ENCODE peak calls at places on chromosomes 1 and 21, in five cellular contexts. X is MM.1S, G is heart left ventricle, L is lower lobe of right lung, K is fibroblast of lung. B is an unnamed sample.

GRCh38 chr1:236686815-236687160 is 489 bp downstream of the ACTN2 start:
- DNase-seq in L (no peak), K (no peak), X (no peak), G (no peak), B (no peak)

GRCh38 chr1:166080965-166081870 is 85.6 kb downstream of the FAM78B start:
- DNase-seq in L (no peak), K (no peak), X (no peak), G (no peak), B (no peak)

GRCh38 chr1:20640183-20640597 is 6.9 kb downstream of the PINK1 start:
- DNase-seq in L (no peak), G (peak; percentile 36), X (peak; percentile 60), K (peak; percentile 69), B (peak; percentile 63)

GRCh38 chr1:236389253-236389652 is 4.8 kb upstream of the EDARADD start:
- DNase-seq in X (no peak), G (no peak), L (no peak), K (no peak), B (no peak)

GRCh38 chr1:18109756-18110597 is 2.4 kb downstream of the IGSF21 start:
- DNase-seq in G (peak; percentile 43), X (no peak), L (no peak), K (no peak), B (no peak)

GRCh38 chr21:39137248-39138186 is 45.7 kb downstream of the PSMG1 start:
- DNase-seq in G (no peak), L (no peak), X (no peak), K (peak; percentile 24), B (peak; percentile 63)

GRCh38 chr1:156471496-156472490 is 28.8 kb downstream of the MEF2D start:
- DNase-seq in L (peak; percentile 85), X (no peak), G (peak; percentile 79), K (no peak), B (no peak)

GRCh38 chr1:14835725-14836124 is 237.2 kb downstream of the KAZN start:
- DNase-seq in G (no peak), K (peak; percentile 79), X (peak; percentile 66), L (no peak), B (no peak)

GRCh38 chr1:218350909-218351616 is 5.9 kb downstream of the TGFB2 start:
- DNase-seq in G (no peak), K (peak; percentile 79), L (no peak), X (no peak), B (no peak)

GRCh38 chr1:90346757-90347156 is 351.8 kb downstream of the ZNF326 start:
- DNase-seq in G (no peak), K (no peak), X (no peak), L (no peak), B (no peak)

GRCh38 chr1:108819878-108820277 is 37.0 kb downstream of the AKNAD1 start:
- DNase-seq in K (no peak), X (no peak), G (no peak), L (no peak), B (no peak)

GRCh38 chr1:3009556-3009955 is 11.7 kb upstream of the ACTRT2 start:
- DNase-seq in L (no peak), X (no peak), K (no peak), G (no peak), B (no peak)

GRCh38 chr1:34597877-34598514 is 156.9 kb upstream of the GJB5 start:
- DNase-seq in K (peak; percentile 9), L (peak; percentile 76), X (peak; percentile 59), G (peak; percentile 45), B (peak; percentile 51)

DNA sequence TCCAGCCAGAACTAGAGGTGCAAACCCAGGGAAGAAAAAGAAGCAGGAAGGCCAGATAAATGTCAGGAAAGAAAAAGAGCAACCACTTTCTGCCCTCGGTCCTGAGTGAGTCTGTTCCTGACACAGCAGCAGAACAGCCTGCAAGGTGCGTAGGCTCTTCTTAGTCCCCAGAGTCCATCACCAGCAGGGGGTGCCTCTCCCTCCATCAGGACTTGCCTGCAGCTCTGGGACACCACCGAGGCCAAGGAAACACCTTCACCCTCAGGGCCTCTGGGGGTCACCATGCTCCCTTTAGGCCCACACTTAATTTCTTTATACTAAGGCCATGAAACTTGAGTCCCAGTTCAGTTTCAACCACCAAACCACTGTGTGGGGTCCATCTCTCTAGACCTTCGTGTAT is 43.7 kb upstream of the NFASC start:
- DNase-seq in G (no peak), K (no peak), X (peak; percentile 22), L (no peak), B (no peak)
- TF ChIP-seq CTCF in G (no peak), K (peak; percentile 23), X (peak; percentile 48), L (no peak), B (no peak)

GRCh38 chr1:25743164-25744139 is 56.5 kb upstream of the SELENON start:
- DNase-seq in G (peak; percentile 92), L (peak; percentile 76), K (peak; percentile 84), X (no peak), B (no peak)
- H3K27ac ChIP-seq in G (peak overlapping the region; percentile 92), L (peak overlapping the region; percentile 75), K (peak overlapping the region; percentile 34), X (no peak overlapping the region), B (no peak overlapping the region)

GRCh38 chr1:214505134-214505533 is 46.3 kb downstream of the PTPN14 start:
- DNase-seq in G (no peak), K (no peak), X (no peak), L (no peak), B (no peak)
- TF ChIP-seq CTCF in G (no peak), K (no peak), X (no peak), L (no peak), B (no peak)

DNA sequence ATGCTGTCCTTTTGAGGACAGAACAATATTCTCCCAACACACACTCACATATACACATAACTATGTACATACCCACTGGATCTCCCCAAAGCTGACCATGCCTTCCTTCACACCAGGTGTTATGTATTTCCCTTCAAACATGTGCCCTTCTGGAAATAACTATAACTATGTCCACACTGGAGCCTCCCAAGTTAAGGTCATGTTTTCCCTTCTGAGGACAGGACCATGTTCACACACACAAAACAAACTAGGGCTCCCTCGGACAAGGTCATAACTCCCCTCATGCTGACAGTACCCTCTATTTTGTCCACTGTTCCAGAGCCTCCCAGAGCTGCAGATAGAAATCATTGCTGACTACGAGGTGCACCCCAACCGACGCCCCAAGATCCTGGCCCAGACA is 7.8 kb downstream of the MMACHC start:
- DNase-seq in X (no peak), K (no peak), G (no peak), L (no peak), B (no peak)
- H3K27ac ChIP-seq in X (no peak overlapping the region), K (no peak overlapping the region), G (peak overlapping the region; percentile 56), L (no peak overlapping the region), B (peak overlapping the region; percentile 30)

DNA sequence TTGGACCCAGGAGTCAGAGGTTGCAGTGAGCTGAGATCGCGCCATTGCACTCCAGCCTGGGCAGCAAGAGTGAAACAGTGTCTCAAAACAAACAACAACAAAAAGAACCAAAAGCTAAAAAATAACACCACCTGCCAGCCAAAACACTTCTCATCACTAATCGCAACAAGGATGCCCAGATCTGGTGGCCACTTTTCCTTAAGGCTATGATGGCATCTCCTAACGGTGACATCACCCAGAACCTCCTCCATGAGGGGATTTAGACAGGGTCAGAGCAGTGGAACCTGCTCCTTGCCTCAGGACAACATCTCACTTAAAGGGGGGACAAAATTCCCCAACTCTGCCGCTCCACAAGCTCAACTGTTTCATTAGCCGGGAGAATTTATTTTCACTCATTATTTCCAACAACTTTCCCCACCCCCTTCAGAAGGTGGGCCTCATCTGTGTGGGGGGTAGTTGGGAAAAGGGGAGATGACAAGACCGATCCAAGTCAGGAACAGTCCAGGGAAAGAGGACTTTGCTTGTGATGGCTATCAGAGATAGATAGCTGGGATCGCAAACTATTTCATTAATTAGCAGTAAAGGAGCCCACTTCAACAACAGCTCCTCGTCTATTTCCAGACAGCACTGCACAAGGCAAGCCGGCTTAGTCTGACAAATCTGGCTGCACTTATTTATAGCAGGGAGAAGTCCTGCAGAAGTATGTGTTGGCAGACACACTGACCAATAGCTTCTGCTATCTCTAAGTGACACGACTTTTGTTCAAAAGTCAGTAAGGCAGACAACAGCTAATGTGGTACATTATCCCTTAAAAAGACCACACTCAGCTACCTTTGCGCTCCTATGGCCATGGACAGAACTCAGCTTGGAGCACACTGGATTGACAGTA is 2.6 kb downstream of the PABPC4 start:
- DNase-seq in L (no peak), X (no peak), K (peak; percentile 38), G (peak; percentile 36), B (no peak)
- TF ChIP-seq CTCF in L (no peak), X (no peak), K (no peak), G (no peak), B (no peak)

DNA sequence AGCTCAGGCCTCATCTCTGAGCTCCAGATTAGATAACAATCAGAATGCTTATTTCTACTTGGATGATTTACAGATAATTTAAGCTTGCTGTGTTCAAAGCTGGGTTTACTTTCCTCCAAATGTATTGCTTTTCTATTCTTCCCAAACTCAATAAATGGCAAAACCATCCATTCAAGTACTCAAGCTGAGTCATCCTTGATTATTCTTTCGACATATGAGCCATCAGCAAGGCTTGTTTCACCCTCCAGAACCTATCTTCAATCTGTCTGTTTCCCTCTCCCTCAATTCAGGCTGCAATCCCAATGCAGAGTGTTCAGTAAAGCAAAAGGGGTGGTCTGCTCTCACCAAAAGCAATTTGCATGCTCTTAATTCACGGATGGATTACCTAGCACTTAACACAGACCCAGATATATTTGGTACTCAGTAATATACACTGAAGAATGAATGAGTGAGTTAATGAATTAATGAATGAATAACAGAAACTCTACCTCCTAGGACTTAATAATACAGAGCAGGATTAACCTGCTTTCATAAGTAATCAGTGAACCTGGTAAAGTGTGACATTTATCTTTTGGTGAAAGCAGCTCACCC is 41.8 kb downstream of the DDR2 start:
- DNase-seq in K (peak; percentile 55), X (no peak), L (no peak), G (no peak), B (no peak)
- H3K27ac ChIP-seq in K (peak overlapping the region; percentile 17), X (no peak overlapping the region), L (no peak overlapping the region), G (no peak overlapping the region), B (no peak overlapping the region)

DNA sequence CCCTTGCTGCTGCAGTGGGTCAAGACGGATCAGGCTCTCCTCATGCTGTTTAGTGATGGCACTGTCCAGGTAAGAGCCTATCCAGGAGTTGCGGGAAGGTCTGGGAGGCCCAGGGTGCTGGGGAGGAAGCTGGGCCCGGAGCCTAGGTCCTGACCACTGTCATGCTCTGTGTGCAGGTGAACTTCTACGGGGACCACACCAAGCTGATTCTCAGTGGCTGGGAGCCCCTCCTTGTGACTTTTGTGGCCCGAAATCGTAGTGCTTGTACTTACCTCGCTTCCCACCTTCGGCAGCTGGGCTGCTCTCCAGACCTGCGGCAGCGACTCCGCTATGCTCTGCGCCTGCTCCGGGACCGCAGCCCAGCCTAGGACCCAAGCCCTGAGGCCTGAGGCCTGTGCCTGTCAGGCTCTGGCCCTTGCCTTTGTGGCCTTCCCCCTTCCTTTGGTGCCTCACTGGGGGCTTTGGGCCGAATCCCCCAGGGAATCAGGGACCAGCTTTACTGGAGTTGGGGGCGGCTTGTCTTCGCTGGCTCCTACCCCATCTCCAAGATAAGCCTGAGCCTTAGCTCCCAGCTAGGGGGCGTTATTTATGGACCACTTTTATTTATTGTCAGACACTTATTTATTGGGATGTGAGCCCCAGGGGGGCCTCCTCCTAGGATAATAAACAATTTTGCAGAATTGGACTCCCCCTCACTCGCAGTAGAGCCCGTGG is 1.7 kb downstream of the DYNLT4 start:
- DNase-seq in L (peak; percentile 41), K (no peak), G (peak; percentile 19), X (no peak), B (no peak)
- TF ChIP-seq CTCF in L (no peak), K (no peak), G (no peak), X (no peak), B (no peak)

DNA sequence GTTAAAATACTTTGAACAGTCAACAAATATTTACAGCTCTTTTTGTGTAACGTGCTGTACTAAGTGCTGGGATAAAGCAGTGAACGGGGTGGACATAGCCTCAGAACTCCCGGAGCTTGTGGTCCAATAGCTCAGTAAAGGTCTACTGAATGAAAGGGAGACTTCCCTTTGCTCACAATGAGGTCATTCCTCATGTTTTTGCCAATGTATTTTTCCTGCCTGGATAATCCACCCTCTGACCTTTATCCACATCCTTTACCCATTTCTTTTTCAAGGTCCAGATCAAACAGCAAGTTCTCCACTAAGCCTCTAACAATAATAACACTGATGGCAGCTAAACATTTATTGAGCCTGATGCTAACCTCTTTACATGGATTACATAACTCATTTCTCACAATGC is 55.9 kb downstream of the LEPR start:
- DNase-seq in G (no peak), X (no peak), K (no peak), L (no peak), B (no peak)
- H3K27ac ChIP-seq in G (no peak overlapping the region), X (no peak overlapping the region), K (no peak overlapping the region), L (no peak overlapping the region), B (no peak overlapping the region)